ENCODE peak calls at places on chromosomes 6 and 20, in five cellular contexts. One of them, this sample, is unnamed.

GRCh38 chr20:18822832-18823231 is 9.2 kb downstream of the SCP2D1 start:
- DNase-seq in sigmoid colon: peak; percentile 81
- DNase-seq in HepG2: no peak
- DNase-seq in Panc1: no peak
- DNase-seq in vagina: no peak
- DNase-seq in this sample: no peak

GRCh38 chr6:157867981-157868380 is 44.9 kb downstream of the SNX9 start:
- DNase-seq in HepG2: no peak
- DNase-seq in vagina: no peak
- DNase-seq in sigmoid colon: no peak
- DNase-seq in Panc1: no peak
- DNase-seq in this sample: no peak

GRCh38 chr20:19275630-19276071 is 63.2 kb downstream of the SLC24A3 start:
- DNase-seq in Panc1: no peak
- DNase-seq in sigmoid colon: peak; percentile 93
- DNase-seq in vagina: no peak
- DNase-seq in HepG2: no peak
- DNase-seq in this sample: peak; percentile 86

GRCh38 chr20:16098890-16099639 is 474.2 kb downstream of the KIF16B start:
- DNase-seq in sigmoid colon: no peak
- DNase-seq in vagina: no peak
- DNase-seq in Panc1: no peak
- DNase-seq in HepG2: peak; percentile 78
- DNase-seq in this sample: no peak

GRCh38 chr6:99348220-99348822 is 1.2 kb downstream of the FAXC start:
- DNase-seq in Panc1: no peak
- DNase-seq in vagina: no peak
- DNase-seq in sigmoid colon: no peak
- DNase-seq in HepG2: no peak
- DNase-seq in this sample: no peak

GRCh38 chr6:145559836-145560235 is 175.5 kb downstream of the EPM2A start:
- DNase-seq in HepG2: no peak
- DNase-seq in Panc1: no peak
- DNase-seq in sigmoid colon: no peak
- DNase-seq in vagina: no peak
- DNase-seq in this sample: no peak

GRCh38 chr20:57938158-57939108 is 228.6 kb upstream of the PMEPA1 start:
- DNase-seq in vagina: no peak
- DNase-seq in HepG2: no peak
- DNase-seq in sigmoid colon: no peak
- DNase-seq in Panc1: no peak
- DNase-seq in this sample: no peak

GRCh38 chr6:7723041-7723447 is 2.9 kb upstream of the BMP6 start:
- DNase-seq in sigmoid colon: peak; percentile 89
- DNase-seq in HepG2: peak; percentile 79
- DNase-seq in Panc1: peak; percentile 63
- DNase-seq in vagina: no peak
- DNase-seq in this sample: peak; percentile 92

GRCh38 chr6:121405306-121405705 is 30.1 kb upstream of the GJA1 start:
- DNase-seq in sigmoid colon: no peak
- DNase-seq in Panc1: no peak
- DNase-seq in vagina: no peak
- DNase-seq in HepG2: no peak
- DNase-seq in this sample: no peak

GRCh38 chr20:20085812-20086211 is 33.5 kb downstream of the CFAP61 start:
- DNase-seq in vagina: no peak
- DNase-seq in sigmoid colon: no peak
- DNase-seq in HepG2: no peak
- DNase-seq in Panc1: no peak
- DNase-seq in this sample: no peak

GRCh38 chr20:50321797-50322480 is 131.3 kb downstream of the CEBPB start:
- DNase-seq in vagina: no peak
- DNase-seq in Panc1: no peak
- DNase-seq in HepG2: no peak
- DNase-seq in sigmoid colon: peak; percentile 69
- DNase-seq in this sample: no peak

GRCh38 chr20:5410450-5410849 is 93.7 kb upstream of the PROKR2 start:
- DNase-seq in sigmoid colon: no peak
- DNase-seq in vagina: no peak
- DNase-seq in HepG2: no peak
- DNase-seq in Panc1: no peak
- DNase-seq in this sample: no peak

GRCh38 chr6:5260111-5260620 is 584 bp downstream of the LYRM4 start:
- DNase-seq in Panc1: peak; percentile 32
- DNase-seq in HepG2: peak; percentile 81
- DNase-seq in vagina: no peak
- DNase-seq in sigmoid colon: peak; percentile 66
- DNase-seq in this sample: peak; percentile 70

GRCh38 chr20:37347347-37347823 is 1.4 kb downstream of the SRC start:
- DNase-seq in HepG2: no peak
- DNase-seq in vagina: no peak
- DNase-seq in Panc1: no peak
- DNase-seq in sigmoid colon: peak; percentile 30
- DNase-seq in this sample: no peak

DNA sequence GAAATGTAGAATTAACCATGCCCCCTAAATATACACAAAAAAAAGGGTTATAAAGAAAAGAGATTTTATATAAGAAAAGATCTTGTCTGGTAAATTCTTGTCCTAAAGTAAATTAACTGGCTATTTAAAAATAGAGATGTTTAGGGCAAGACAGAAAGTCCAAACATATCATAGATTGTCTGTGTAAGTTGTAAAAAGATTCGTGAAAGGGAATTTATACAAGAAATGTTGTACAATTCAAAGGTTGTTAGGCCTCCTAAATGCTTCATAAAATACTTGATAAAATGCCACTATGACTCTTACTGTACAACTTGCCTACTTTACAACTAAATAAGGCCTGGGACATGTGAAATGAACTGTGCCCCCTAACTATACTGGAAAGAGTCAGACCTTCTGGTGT is 21.9 kb upstream of the AGPAT4 start:
- DNase-seq in HepG2: no peak
- DNase-seq in vagina: no peak
- DNase-seq in Panc1: no peak
- DNase-seq in sigmoid colon: no peak
- DNase-seq in this sample: no peak
- H3K4me3 ChIP-seq in HepG2: no peak overlapping the region
- H3K4me3 ChIP-seq in vagina: no peak overlapping the region
- H3K4me3 ChIP-seq in Panc1: no peak overlapping the region
- H3K4me3 ChIP-seq in sigmoid colon: no peak overlapping the region
- H3K4me3 ChIP-seq in this sample: no peak overlapping the region

GRCh38 chr6:140537211-140537610 is 1162.8 kb upstream of the CITED2 start:
- DNase-seq in Panc1: peak; percentile 45
- DNase-seq in sigmoid colon: no peak
- DNase-seq in vagina: no peak
- DNase-seq in HepG2: no peak
- DNase-seq in this sample: no peak
- TF ChIP-seq POLR2AphosphoS5 in Panc1: no peak
- TF ChIP-seq POLR2AphosphoS5 in sigmoid colon: peak; percentile 17
- TF ChIP-seq POLR2AphosphoS5 in vagina: no peak
- TF ChIP-seq POLR2AphosphoS5 in HepG2: no peak
- TF ChIP-seq POLR2AphosphoS5 in this sample: no peak

DNA sequence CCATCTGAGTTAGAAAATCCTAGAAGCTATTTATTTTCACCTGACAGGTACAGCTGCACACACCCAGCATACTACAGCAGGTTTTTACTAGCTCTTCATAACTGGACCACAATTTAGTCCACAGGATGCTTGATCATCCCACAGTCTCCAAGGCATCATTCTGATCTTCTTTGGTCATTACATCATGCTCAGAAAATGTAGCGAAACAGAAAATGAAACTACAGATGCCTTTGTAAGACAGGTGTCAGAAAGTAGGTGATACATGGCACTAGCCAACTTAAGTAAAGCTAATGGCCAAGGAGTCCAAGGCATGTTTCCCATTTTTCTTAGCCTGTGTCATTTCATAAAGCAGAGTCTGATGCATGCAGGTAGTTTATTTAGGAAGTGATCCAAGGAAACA is 102.3 kb downstream of the HTR1B start:
- DNase-seq in vagina: no peak
- DNase-seq in sigmoid colon: no peak
- DNase-seq in HepG2: no peak
- DNase-seq in Panc1: no peak
- DNase-seq in this sample: no peak
- H3K27ac ChIP-seq in vagina: no peak overlapping the region
- H3K27ac ChIP-seq in sigmoid colon: no peak overlapping the region
- H3K27ac ChIP-seq in HepG2: no peak overlapping the region
- H3K27ac ChIP-seq in Panc1: no peak overlapping the region
- H3K27ac ChIP-seq in this sample: no peak overlapping the region

DNA sequence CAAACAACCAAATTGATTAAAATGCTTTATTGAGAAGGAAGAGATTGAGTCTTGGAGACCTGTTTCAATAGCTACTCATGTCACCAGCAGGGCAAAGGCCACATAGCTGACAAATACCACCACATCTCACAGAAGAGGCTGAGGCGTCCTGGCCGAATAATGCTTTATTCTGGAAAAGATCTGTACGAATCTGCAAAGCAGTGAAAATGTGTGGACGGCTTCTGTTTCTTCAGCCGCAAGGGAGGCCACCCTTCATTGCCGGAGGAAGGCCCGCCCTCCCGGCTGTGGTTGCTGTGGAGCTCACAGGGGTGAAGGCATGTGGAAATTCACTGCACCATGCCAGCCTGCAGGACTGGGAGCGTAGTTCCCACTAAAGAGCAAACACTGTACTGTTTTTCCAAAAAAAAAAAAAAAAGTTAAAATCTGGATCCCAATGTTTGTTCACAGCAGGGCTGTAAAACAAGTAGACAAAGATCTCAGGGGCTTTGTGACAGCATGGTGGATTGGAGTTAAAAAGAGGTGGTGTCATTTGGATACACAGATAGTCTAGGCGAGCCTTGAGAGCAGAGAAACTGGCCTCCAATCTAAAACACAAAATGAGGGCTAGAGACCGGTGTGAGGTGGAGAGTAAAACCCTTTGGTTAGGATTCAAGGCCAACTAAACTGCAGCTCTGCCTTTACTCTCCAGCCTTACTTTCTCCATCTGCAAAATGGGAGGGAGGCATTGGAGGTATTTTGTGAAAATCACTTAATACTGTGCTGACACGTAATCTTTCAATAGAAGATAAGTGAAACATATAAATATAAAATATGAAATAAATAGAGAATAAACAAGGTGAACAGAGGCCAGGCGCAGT is 89.4 kb upstream of the QKI start:
- DNase-seq in Panc1: no peak
- DNase-seq in HepG2: peak; percentile 68
- DNase-seq in sigmoid colon: peak; percentile 78
- DNase-seq in vagina: no peak
- DNase-seq in this sample: no peak
- H3K4me3 ChIP-seq in Panc1: no peak overlapping the region
- H3K4me3 ChIP-seq in HepG2: peak overlapping the region; percentile 21
- H3K4me3 ChIP-seq in sigmoid colon: no peak overlapping the region
- H3K4me3 ChIP-seq in vagina: no peak overlapping the region
- H3K4me3 ChIP-seq in this sample: no peak overlapping the region

GRCh38 chr20:13261460-13262301 is 40.6 kb downstream of the ISM1 start:
- DNase-seq in Panc1: peak; percentile 22
- DNase-seq in sigmoid colon: no peak
- DNase-seq in vagina: no peak
- DNase-seq in HepG2: peak; percentile 86
- DNase-seq in this sample: no peak

GRCh38 chr20:13262302-13262650 is 41.2 kb downstream of the ISM1 start:
- DNase-seq in HepG2: no peak
- DNase-seq in vagina: no peak
- DNase-seq in sigmoid colon: no peak
- DNase-seq in Panc1: no peak
- DNase-seq in this sample: no peak

GRCh38 chr20:13259921-13260320 is 38.8 kb downstream of the ISM1 start:
- DNase-seq in Panc1: no peak
- DNase-seq in HepG2: no peak
- DNase-seq in sigmoid colon: no peak
- DNase-seq in vagina: no peak
- DNase-seq in this sample: no peak

GRCh38 chr20:13262701-13263335 is 41.7 kb downstream of the ISM1 start:
- DNase-seq in vagina: no peak
- DNase-seq in Panc1: no peak
- DNase-seq in HepG2: no peak
- DNase-seq in sigmoid colon: no peak
- DNase-seq in this sample: no peak

GRCh38 chr20:13260620-13261279 is 39.7 kb downstream of the ISM1 start:
- DNase-seq in Panc1: no peak
- DNase-seq in sigmoid colon: no peak
- DNase-seq in HepG2: peak; percentile 52
- DNase-seq in vagina: no peak
- DNase-seq in this sample: no peak
- TF ChIP-seq POLR2AphosphoS5 in Panc1: no peak
- TF ChIP-seq POLR2AphosphoS5 in sigmoid colon: no peak
- TF ChIP-seq POLR2AphosphoS5 in HepG2: no peak
- TF ChIP-seq POLR2AphosphoS5 in vagina: no peak
- TF ChIP-seq POLR2AphosphoS5 in this sample: no peak

GRCh38 chr6:132746049-132746448 is 11.7 kb downstream of the VNN2 start:
- DNase-seq in HepG2: no peak
- DNase-seq in Panc1: no peak
- DNase-seq in sigmoid colon: no peak
- DNase-seq in vagina: no peak
- DNase-seq in this sample: no peak

GRCh38 chr6:132741281-132741680 is 16.4 kb downstream of the VNN2 start:
- DNase-seq in Panc1: no peak
- DNase-seq in HepG2: no peak
- DNase-seq in sigmoid colon: no peak
- DNase-seq in vagina: no peak
- DNase-seq in this sample: no peak

GRCh38 chr6:132742495-132742894 is 15.2 kb downstream of the VNN2 start:
- DNase-seq in vagina: no peak
- DNase-seq in Panc1: no peak
- DNase-seq in sigmoid colon: no peak
- DNase-seq in HepG2: no peak
- DNase-seq in this sample: no peak
- H3K27ac ChIP-seq in vagina: no peak overlapping the region
- H3K27ac ChIP-seq in Panc1: no peak overlapping the region
- H3K27ac ChIP-seq in sigmoid colon: no peak overlapping the region
- H3K27ac ChIP-seq in HepG2: no peak overlapping the region
- H3K27ac ChIP-seq in this sample: no peak overlapping the region